ENCODE peak calls at places on chromosomes 3 and 15, in six cellular contexts. J is GM03348; P is activated naive CD8-positive, alpha-beta T cell treated with anti-CD3 and anti-CD28 coated beads, Interleukin-2, amount 50 U/mL, for 16 hours; F is stimulated activated CD4-positive, alpha-beta T cell treated with anti-CD3 and anti-CD28 coated beads, TNF-alpha, amount 100 ng/mL, for 4 hours; D is iPS DF 19.7; V is SW480. T is an unnamed sample.

GRCh38 chr15:90214553-90215205 is 13.5 kb downstream of the SEMA4B start:
- DNase-seq in J (no peak), P (no peak), F (no peak), D (no peak), V (no peak), T (no peak)

GRCh38 chr3:11329779-11330178 is 57.6 kb downstream of the ATG7 start:
- DNase-seq in J (no peak), P (no peak), F (no peak), D (no peak), V (no peak), T (no peak)

GRCh38 chr15:38888701-38889154 is 324.1 kb upstream of the RASGRP1 start:
- DNase-seq in J (no peak), P (no peak), F (no peak), D (no peak), V (no peak), T (no peak)

GRCh38 chr3:107954845-107955244 is 136.0 kb downstream of the CD47 start:
- DNase-seq in J (no peak), P (no peak), F (no peak), D (no peak), V (no peak), T (no peak)

GRCh38 chr15:25173241-25174028 is 218.6 kb downstream of the SNRPN start:
- DNase-seq in J (peak), P (no peak), F (no peak), D (no peak), V (no peak), T (peak)

GRCh38 chr15:30001592-30001991 is 81.2 kb upstream of the GOLGA8J start:
- DNase-seq in J (no peak), P (no peak), F (no peak), D (no peak), V (no peak), T (no peak)

GRCh38 chr3:121063628-121064027 is 155.6 kb downstream of the STXBP5L start:
- DNase-seq in J (no peak), P (no peak), F (no peak), D (peak), V (no peak), T (no peak)

GRCh38 chr15:31031471-31032064 is 40.1 kb upstream of the MTMR10 start:
- DNase-seq in J (no peak), P (no peak), F (no peak), D (no peak), V (no peak), T (peak)

GRCh38 chr3:43285644-43286043 is 696 bp upstream of the SNRK start:
- DNase-seq in J (no peak), P (no peak), F (no peak), D (no peak), V (no peak), T (no peak)

GRCh38 chr15:67125589-67126502 is 60.4 kb downstream of the SMAD3 start:
- DNase-seq in J (peak), P (no peak), F (no peak), D (no peak), V (peak), T (no peak)

GRCh38 chr3:71214797-71215196 is 368.7 kb downstream of the FOXP1 start:
- DNase-seq in J (no peak), P (no peak), F (no peak), D (no peak), V (no peak), T (no peak)

GRCh38 chr15:51647128-51647562 is 24.6 kb upstream of the DMXL2 start:
- DNase-seq in J (peak), P (no peak), F (no peak), D (no peak), V (peak), T (no peak)

GRCh38 chr3:160665784-160666526 is 11.0 kb upstream of the ARL14 start:
- DNase-seq in J (peak), P (no peak), F (no peak), D (no peak), V (peak), T (peak)

GRCh38 chr15:31472636-31473383 is 146.2 kb downstream of the KLF13 start:
- DNase-seq in J (peak), P (no peak), F (no peak), D (no peak), V (no peak), T (peak)

GRCh38 chr3:54905230-54905888 is 22.5 kb downstream of the LRTM1 start:
- DNase-seq in J (peak), P (no peak), F (no peak), D (no peak), V (no peak), T (no peak)

GRCh38 chr15:69685524-69686452 is 233.2 kb downstream of the RPLP1 start:
- DNase-seq in J (no peak), P (no peak), F (no peak), D (no peak), V (no peak), T (no peak)

GRCh38 chr3:153614563-153614962 is 452.5 kb downstream of the RAP2B start:
- DNase-seq in J (peak), P (no peak), F (no peak), D (no peak), V (no peak), T (no peak)

GRCh38 chr3:120506828-120507774 is 56.3 kb upstream of the FSTL1 start:
- DNase-seq in J (peak), P (no peak), F (no peak), D (no peak), V (peak), T (peak)

GRCh38 chr15:72242775-72243370 is 11.9 kb upstream of the PKM start:
- DNase-seq in J (no peak), P (no peak), F (no peak), D (peak), V (no peak), T (no peak)

GRCh38 chr15:55764398-55764797 is 21.4 kb upstream of the PRTG start:
- DNase-seq in J (no peak), P (no peak), F (no peak), D (no peak), V (no peak), T (no peak)

GRCh38 chr3:46416134-46417119 is 9.4 kb downstream of the CCRL2 start:
- DNase-seq in J (no peak), P (no peak), F (no peak), D (no peak), V (no peak), T (no peak)

GRCh38 chr3:17672506-17672905 is 69.9 kb downstream of the TBC1D5 start:
- DNase-seq in J (peak), P (no peak), F (no peak), D (no peak), V (no peak), T (no peak)

GRCh38 chr3:39208463-39209055 is 16.2 kb upstream of the XIRP1 start:
- DNase-seq in J (peak), P (no peak), F (no peak), D (peak), V (peak), T (peak)

GRCh38 chr3:88231207-88231606 is 81.4 kb downstream of the C3orf38 start:
- DNase-seq in J (no peak), P (no peak), F (no peak), D (peak), V (peak), T (no peak)

GRCh38 chr3:122101646-122102045 is 46.5 kb downstream of the CD86 start:
- DNase-seq in J (peak), P (no peak), F (no peak), D (peak), V (peak), T (peak)

GRCh38 chr15:55742927-55743614 is at the start of gene PRTG:
- DNase-seq in J (peak), P (no peak), F (no peak), D (no peak), V (no peak), T (peak)

GRCh38 chr15:75620043-75620775 is 5.3 kb downstream of the SNUPN start:
- DNase-seq in J (peak), P (no peak), F (no peak), D (no peak), V (no peak), T (no peak)

GRCh38 chr3:27590437-27591320 is 106.5 kb upstream of the SLC4A7 start:
- DNase-seq in J (peak), P (no peak), F (no peak), D (no peak), V (no peak), T (no peak)

GRCh38 chr3:133934996-133935842 is 39.5 kb upstream of the RAB6B start:
- DNase-seq in J (no peak), P (no peak), F (no peak), D (no peak), V (no peak), T (no peak)

GRCh38 chr3:51670711-51671089 is 352 bp upstream of the TEX264 start:
- DNase-seq in J (no peak), P (no peak), F (no peak), D (no peak), V (no peak), T (no peak)